ENCODE peak calls at places on chromosomes 11 and 22, in six cellular contexts. L is upper lobe of right lung, C is GM06990, G is epithelial cell of proximal tubule, D is pancreas, H is LNCaP clone FGC. M is an unnamed sample.

GRCh38 chr11:68914761-68915160 is 11.1 kb downstream of the IGHMBP2 start:
- DNase-seq in L (no peak), C (no peak), G (no peak), D (peak), H (no peak), M (no peak)

GRCh38 chr11:3000032-3000961 is 8.2 kb upstream of the NAP1L4 start:
- DNase-seq in L (peak), C (no peak), G (no peak), D (peak), H (peak), M (no peak)

GRCh38 chr11:8531312-8531711 is 62.7 kb downstream of the STK33 start:
- DNase-seq in L (no peak), C (peak), G (no peak), D (no peak), H (no peak), M (no peak)

GRCh38 chr22:33299245-33299956 is 241.2 kb upstream of the SYN3 start:
- DNase-seq in L (no peak), C (peak), G (peak), D (no peak), H (no peak), M (no peak)

GRCh38 chr11:12683857-12684256 is 9.6 kb downstream of the TEAD1 start:
- DNase-seq in L (no peak), C (no peak), G (no peak), D (no peak), H (no peak), M (no peak)

GRCh38 chr11:126548576-126549272 is 193.2 kb downstream of the ST3GAL4 start:
- DNase-seq in L (no peak), C (no peak), G (no peak), D (no peak), H (no peak), M (no peak)

GRCh38 chr11:33197915-33198727 is 36.8 kb upstream of the CSTF3 start:
- DNase-seq in L (no peak), C (no peak), G (no peak), D (no peak), H (no peak), M (no peak)

GRCh38 chr11:69839516-69839915 is 20.3 kb upstream of the FGF3 start:
- DNase-seq in L (no peak), C (no peak), G (no peak), D (no peak), H (no peak), M (no peak)

GRCh38 chr11:12376259-12376971 is 956 bp upstream of the PARVA start:
- DNase-seq in L (no peak), C (no peak), G (peak), D (peak), H (no peak), M (peak)

GRCh38 chr11:109075976-109076375 is 346.0 kb upstream of the C11orf87 start:
- DNase-seq in L (no peak), C (no peak), G (no peak), D (no peak), H (no peak), M (no peak)

GRCh38 chr11:97722065-97722464 is 1298.7 kb upstream of the CNTN5 start:
- DNase-seq in L (no peak), C (no peak), G (peak), D (no peak), H (no peak), M (no peak)

GRCh38 chr11:76236092-76237026 is 30.1 kb upstream of the WNT11 start:
- DNase-seq in L (peak), C (peak), G (no peak), D (no peak), H (no peak), M (no peak)

GRCh38 chr22:37048133-37048532 is 3.4 kb upstream of the KCTD17 start:
- DNase-seq in L (no peak), C (no peak), G (no peak), D (no peak), H (no peak), M (no peak)

GRCh38 chr22:36613958-36614357 is 85.0 kb upstream of the EIF3D start:
- DNase-seq in L (no peak), C (no peak), G (no peak), D (no peak), H (no peak), M (no peak)

GRCh38 chr22:24683671-24684070 is 80.7 kb downstream of the GGT1 start:
- DNase-seq in L (no peak), C (no peak), G (no peak), D (no peak), H (no peak), M (peak)

GRCh38 chr11:74726547-74727182 is 4.6 kb downstream of the CHRDL2 start:
- DNase-seq in L (peak), C (no peak), G (no peak), D (peak), H (peak), M (peak)

GRCh38 chr22:19510919-19511341 is 13.3 kb downstream of the CLDN5 start:
- DNase-seq in L (no peak), C (no peak), G (no peak), D (no peak), H (no peak), M (no peak)

GRCh38 chr22:44091751-44092150 is 67.6 kb downstream of the PARVB start:
- DNase-seq in L (no peak), C (no peak), G (no peak), D (no peak), H (no peak), M (no peak)

GRCh38 chr22:17371446-17371845 is 2.2 kb downstream of the CECR2 start:
- DNase-seq in L (no peak), C (no peak), G (no peak), D (no peak), H (no peak), M (no peak)

GRCh38 chr22:39405346-39406085 is 5.9 kb downstream of the TAB1 start:
- DNase-seq in L (no peak), C (no peak), G (no peak), D (no peak), H (no peak), M (no peak)

GRCh38 chr11:44858796-44859527 is 91.7 kb downstream of the TP53I11 start:
- DNase-seq in L (no peak), C (no peak), G (no peak), D (no peak), H (no peak), M (peak)

GRCh38 chr11:102367364-102367763 is 20.4 kb downstream of the BIRC2 start:
- DNase-seq in L (no peak), C (no peak), G (no peak), D (no peak), H (no peak), M (no peak)

GRCh38 chr11:89487016-89487415 is 4.2 kb downstream of the NOX4 start:
- DNase-seq in L (no peak), C (no peak), G (no peak), D (no peak), H (no peak), M (no peak)

GRCh38 chr11:69674267-69674885 is 777 bp downstream of the LTO1 start:
- DNase-seq in L (peak), C (no peak), G (no peak), D (no peak), H (no peak), M (no peak)

GRCh38 chr11:79092791-79093313 is 348.0 kb downstream of the TENM4 start:
- DNase-seq in L (no peak), C (no peak), G (peak), D (no peak), H (no peak), M (peak)

GRCh38 chr11:88016392-88017020 is 158.7 kb downstream of the RAB38 start:
- DNase-seq in L (no peak), C (peak), G (peak), D (no peak), H (peak), M (peak)

GRCh38 chr11:129911298-129911697 is 15.9 kb upstream of the NFRKB start:
- DNase-seq in L (no peak), C (no peak), G (no peak), D (no peak), H (no peak), M (no peak)

GRCh38 chr11:88179141-88179540 is 3.9 kb upstream of the RAB38 start:
- DNase-seq in L (no peak), C (peak), G (peak), D (no peak), H (no peak), M (no peak)

GRCh38 chr11:13668957-13669521 is 571 bp downstream of the FAR1 start:
- DNase-seq in L (peak), C (peak), G (no peak), D (peak), H (peak), M (no peak)

GRCh38 chr22:49917997-49918910 is at the start of the genes ALG12 and CRELD2:
- DNase-seq in L (peak), C (peak), G (peak), D (peak), H (peak), M (peak)

DNA sequence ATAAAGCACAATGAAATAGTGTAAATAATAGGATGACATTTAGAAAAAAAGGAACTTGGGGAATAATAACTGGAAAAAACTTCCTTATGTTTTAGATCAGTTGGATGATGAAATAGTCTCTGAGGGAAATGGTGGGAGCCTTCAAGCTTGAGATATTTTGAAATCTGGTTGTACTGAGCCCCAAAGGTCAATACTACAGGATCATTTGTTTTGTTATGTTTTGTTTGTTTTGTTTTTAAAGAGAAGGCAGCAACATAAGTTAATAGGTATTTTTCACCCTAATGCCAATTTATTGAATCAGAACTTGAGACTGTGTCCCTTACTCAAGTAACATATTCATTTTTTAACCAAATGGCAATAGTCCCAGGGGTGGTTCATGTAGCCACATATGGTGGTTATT is 393.1 kb downstream of the ETS1 start:
- DNase-seq in L (no peak), C (no peak), G (no peak), D (no peak), H (no peak), M (no peak)
- H3K4me3 ChIP-seq in L (no peak), C (no peak), G (no peak), D (no peak), H (no peak), M (no peak)

DNA sequence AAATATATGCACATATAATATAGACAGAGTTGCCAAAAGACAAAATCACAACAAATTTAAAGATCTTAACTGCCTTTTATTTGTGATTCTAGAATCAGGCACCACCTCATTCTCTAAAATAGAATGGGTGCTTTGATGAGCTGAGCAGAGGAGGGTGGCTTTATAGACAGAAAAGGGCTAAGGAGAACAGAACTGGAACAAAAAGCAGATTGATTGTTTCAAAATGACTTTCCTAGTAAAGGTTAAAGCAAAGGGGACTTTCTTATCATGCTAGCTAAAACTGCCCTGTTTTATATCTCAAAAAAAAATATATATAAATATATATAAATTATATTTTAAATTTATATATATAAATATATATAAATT is 287.6 kb downstream of the FAT3 start:
- DNase-seq in L (no peak), C (no peak), G (no peak), D (no peak), H (no peak), M (no peak)
- TF ChIP-seq CTCF in L (no peak), C (no peak), G (no peak), D (no peak), H (no peak), M (no peak)

GRCh38 chr11:19614370-19614936 is 98.2 kb upstream of the NAV2 start:
- DNase-seq in L (no peak), C (no peak), G (no peak), D (no peak), H (no peak), M (no peak)
- H3K4me3 ChIP-seq in L (no peak), C (no peak), G (no peak), D (no peak), H (no peak), M (no peak)

GRCh38 chr22:38144025-38144405 is 33.5 kb upstream of the BAIAP2L2 start:
- DNase-seq in L (peak), C (no peak), G (no peak), D (no peak), H (no peak), M (no peak)
- TF ChIP-seq CTCF in L (no peak), C (no peak), G (peak), D (no peak), H (no peak), M (no peak)

DNA sequence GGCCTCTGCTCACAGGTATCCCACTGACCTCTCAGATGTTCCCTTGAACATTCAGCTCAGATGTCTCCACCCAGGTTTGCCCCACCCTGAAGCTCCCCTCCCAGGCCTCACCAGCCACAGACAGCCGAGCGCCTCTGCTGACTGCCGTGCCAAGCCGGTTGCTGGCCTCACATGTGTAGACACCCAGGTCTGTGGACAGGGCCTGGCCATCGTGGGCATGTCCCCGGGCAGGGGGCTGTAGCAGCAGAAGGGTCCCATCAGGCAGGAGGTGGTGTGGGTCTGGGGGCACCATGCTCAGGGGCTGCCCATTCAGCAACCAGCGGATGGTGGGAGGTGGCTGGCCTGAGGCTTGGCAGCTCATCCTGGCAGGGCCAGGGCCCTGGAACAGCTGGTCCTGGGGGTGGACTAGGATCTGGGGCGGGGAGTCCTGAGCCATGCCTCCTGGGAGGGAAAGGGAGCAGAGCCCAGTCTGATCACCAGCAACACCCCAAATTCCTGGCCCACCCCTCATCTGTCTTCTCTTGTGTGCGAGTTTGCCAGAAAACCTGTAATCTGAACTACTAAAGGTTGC is 759 bp downstream of the ROBO4 start:
- DNase-seq in L (no peak), C (no peak), G (no peak), D (no peak), H (no peak), M (no peak)
- H3K4me3 ChIP-seq in L (peak), C (no peak), G (no peak), D (peak), H (no peak), M (no peak)

DNA sequence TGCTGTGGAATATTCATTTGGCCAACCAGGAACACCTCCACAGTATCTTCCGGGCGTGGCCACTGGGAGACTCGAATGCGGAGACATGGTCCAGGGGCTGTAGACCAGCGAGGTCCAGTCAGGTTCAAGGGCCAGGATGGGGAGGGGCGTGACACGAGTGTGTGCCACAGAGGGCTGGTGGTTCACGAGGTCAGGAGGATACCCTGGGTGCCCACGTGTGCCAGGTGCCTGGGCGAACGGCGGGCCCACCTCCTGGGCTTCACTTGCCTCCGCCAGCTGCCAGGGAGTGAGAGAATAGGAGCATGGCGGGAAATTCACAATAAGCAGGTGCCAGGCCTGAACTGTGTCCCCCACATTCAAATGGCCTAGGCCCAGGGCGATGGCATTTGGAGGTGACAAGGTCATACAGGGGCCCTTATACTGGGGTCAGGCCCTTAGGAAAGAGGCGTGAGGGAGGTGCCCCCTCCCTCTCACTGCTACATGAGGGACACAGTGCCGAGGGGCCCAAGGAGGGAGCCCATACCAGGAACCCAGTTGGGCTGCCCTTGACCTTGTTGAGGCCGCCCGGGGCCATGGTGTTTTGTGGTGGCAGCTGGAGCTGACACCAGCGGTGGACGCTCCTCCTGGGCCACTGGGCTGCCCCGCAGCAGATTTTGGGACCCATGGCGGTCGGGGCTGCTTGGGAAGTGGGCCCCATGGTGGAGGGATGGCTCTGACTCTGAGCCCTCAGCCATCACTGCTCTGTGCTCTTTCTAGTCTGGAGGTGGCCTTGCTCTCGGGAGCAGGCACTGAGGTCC is 1268.9 kb downstream of the BRD1 start:
- DNase-seq in L (no peak), C (no peak), G (no peak), D (no peak), H (no peak), M (no peak)
- TF ChIP-seq CTCF in L (no peak), C (no peak), G (no peak), D (no peak), H (no peak), M (no peak)